ENCODE peak calls at places on chromosomes 12 and 14, in eight cellular contexts. One of them, this sample, is unnamed.
A peak's percentile ranks its signal among the peaks of the same experiment; 100 is the strongest.

GRCh38 chr12:83005534-83006197 is 319.0 kb downstream of the TMTC2 start:
- DNase-seq in fibroblast of lung: no peak
- DNase-seq in HCT116: no peak
- DNase-seq in HepG2: no peak
- DNase-seq in IMR-90: no peak
- DNase-seq in mammary epithelial cell: no peak
- DNase-seq in GM23248: no peak
- DNase-seq in H9: no peak
- DNase-seq in this sample: no peak

GRCh38 chr12:4355150-4355842 is 24.2 kb downstream of the FGF23 start:
- DNase-seq in GM23248: no peak
- DNase-seq in HCT116: no peak
- DNase-seq in HepG2: no peak
- DNase-seq in H9: no peak
- DNase-seq in IMR-90: no peak
- DNase-seq in mammary epithelial cell: no peak
- DNase-seq in fibroblast of lung: peak; percentile 2
- DNase-seq in this sample: no peak

GRCh38 chr14:64997108-64997794 is 10.6 kb downstream of the FNTB start:
- DNase-seq in GM23248: no peak
- DNase-seq in H9: no peak
- DNase-seq in fibroblast of lung: no peak
- DNase-seq in IMR-90: no peak
- DNase-seq in mammary epithelial cell: peak; percentile 54
- DNase-seq in HCT116: no peak
- DNase-seq in HepG2: no peak
- DNase-seq in this sample: no peak

GRCh38 chr14:92615451-92615850 is 101.9 kb downstream of the RIN3 start:
- DNase-seq in IMR-90: no peak
- DNase-seq in mammary epithelial cell: no peak
- DNase-seq in GM23248: no peak
- DNase-seq in fibroblast of lung: no peak
- DNase-seq in H9: no peak
- DNase-seq in HCT116: no peak
- DNase-seq in HepG2: no peak
- DNase-seq in this sample: no peak

GRCh38 chr14:43003845-43004244 is 1397.2 kb downstream of the LRFN5 start:
- DNase-seq in H9: no peak
- DNase-seq in mammary epithelial cell: no peak
- DNase-seq in HCT116: peak; percentile 21
- DNase-seq in HepG2: peak; percentile 13
- DNase-seq in GM23248: peak; percentile 0
- DNase-seq in fibroblast of lung: peak; percentile 54
- DNase-seq in IMR-90: peak; percentile 1
- DNase-seq in this sample: peak; percentile 76

GRCh38 chr14:74402264-74403251 is 23.5 kb downstream of the SYNDIG1L start:
- DNase-seq in HepG2: no peak
- DNase-seq in H9: no peak
- DNase-seq in GM23248: no peak
- DNase-seq in fibroblast of lung: no peak
- DNase-seq in mammary epithelial cell: no peak
- DNase-seq in HCT116: no peak
- DNase-seq in IMR-90: no peak
- DNase-seq in this sample: peak; percentile 63

GRCh38 chr12:2284857-2285256 is 232.1 kb downstream of the CACNA1C start:
- DNase-seq in HCT116: peak; percentile 37
- DNase-seq in H9: peak; percentile 95
- DNase-seq in mammary epithelial cell: peak; percentile 58
- DNase-seq in fibroblast of lung: peak; percentile 77
- DNase-seq in HepG2: peak; percentile 29
- DNase-seq in IMR-90: peak; percentile 73
- DNase-seq in GM23248: peak; percentile 89
- DNase-seq in this sample: peak; percentile 81

GRCh38 chr14:92302481-92302880 is 20.5 kb upstream of the SLC24A4 start:
- DNase-seq in fibroblast of lung: no peak
- DNase-seq in HCT116: no peak
- DNase-seq in GM23248: no peak
- DNase-seq in HepG2: no peak
- DNase-seq in mammary epithelial cell: no peak
- DNase-seq in IMR-90: no peak
- DNase-seq in H9: no peak
- DNase-seq in this sample: no peak

GRCh38 chr14:91415794-91416743 is 1.6 kb downstream of the CCDC88C start:
- DNase-seq in mammary epithelial cell: no peak
- DNase-seq in IMR-90: no peak
- DNase-seq in GM23248: no peak
- DNase-seq in fibroblast of lung: no peak
- DNase-seq in H9: no peak
- DNase-seq in HCT116: no peak
- DNase-seq in HepG2: no peak
- DNase-seq in this sample: peak; percentile 96

GRCh38 chr12:87953257-87953860 is 75.8 kb downstream of the C12orf50 start:
- DNase-seq in GM23248: peak; percentile 56
- DNase-seq in fibroblast of lung: peak; percentile 76
- DNase-seq in HepG2: peak; percentile 15
- DNase-seq in IMR-90: peak; percentile 71
- DNase-seq in HCT116: peak; percentile 41
- DNase-seq in H9: no peak
- DNase-seq in mammary epithelial cell: peak; percentile 21
- DNase-seq in this sample: peak; percentile 72

GRCh38 chr14:51396222-51396815 is 156.3 kb downstream of the TMX1 start:
- DNase-seq in H9: no peak
- DNase-seq in HCT116: no peak
- DNase-seq in mammary epithelial cell: peak; percentile 93
- DNase-seq in GM23248: peak; percentile 96
- DNase-seq in HepG2: no peak
- DNase-seq in IMR-90: peak; percentile 98
- DNase-seq in fibroblast of lung: peak; percentile 92
- DNase-seq in this sample: no peak

GRCh38 chr14:59305836-59306555 is 117.5 kb downstream of the DAAM1 start:
- DNase-seq in H9: no peak
- DNase-seq in IMR-90: peak; percentile 84
- DNase-seq in GM23248: peak; percentile 76
- DNase-seq in mammary epithelial cell: no peak
- DNase-seq in HepG2: peak; percentile 77
- DNase-seq in fibroblast of lung: peak; percentile 29
- DNase-seq in HCT116: no peak
- DNase-seq in this sample: no peak

GRCh38 chr12:80958162-80958561 is 20.4 kb upstream of the LIN7A start:
- DNase-seq in H9: no peak
- DNase-seq in GM23248: no peak
- DNase-seq in IMR-90: no peak
- DNase-seq in HCT116: no peak
- DNase-seq in mammary epithelial cell: no peak
- DNase-seq in fibroblast of lung: no peak
- DNase-seq in HepG2: peak; percentile 33
- DNase-seq in this sample: no peak

GRCh38 chr14:24092960-24093900 is 881 bp upstream of the PCK2 start:
- DNase-seq in GM23248: no peak
- DNase-seq in IMR-90: no peak
- DNase-seq in mammary epithelial cell: no peak
- DNase-seq in H9: no peak
- DNase-seq in fibroblast of lung: no peak
- DNase-seq in HepG2: no peak
- DNase-seq in HCT116: no peak
- DNase-seq in this sample: no peak

GRCh38 chr12:442235-442884 is 17.4 kb upstream of the B4GALNT3 start:
- DNase-seq in HepG2: peak; percentile 36
- DNase-seq in mammary epithelial cell: peak; percentile 32
- DNase-seq in H9: peak; percentile 74
- DNase-seq in fibroblast of lung: peak; percentile 55
- DNase-seq in GM23248: peak; percentile 62
- DNase-seq in IMR-90: peak; percentile 42
- DNase-seq in HCT116: peak; percentile 23
- DNase-seq in this sample: peak; percentile 75

GRCh38 chr12:130437555-130438242 is 100.0 kb downstream of the PIWIL1 start:
- DNase-seq in mammary epithelial cell: no peak
- DNase-seq in HepG2: no peak
- DNase-seq in GM23248: no peak
- DNase-seq in fibroblast of lung: no peak
- DNase-seq in HCT116: no peak
- DNase-seq in IMR-90: no peak
- DNase-seq in H9: no peak
- DNase-seq in this sample: no peak

GRCh38 chr14:35332517-35333346 is 40.5 kb downstream of the PSMA6 start:
- DNase-seq in mammary epithelial cell: peak; percentile 70
- DNase-seq in fibroblast of lung: peak; percentile 42
- DNase-seq in HCT116: no peak
- DNase-seq in IMR-90: no peak
- DNase-seq in HepG2: no peak
- DNase-seq in H9: no peak
- DNase-seq in GM23248: peak; percentile 52
- DNase-seq in this sample: no peak

DNA sequence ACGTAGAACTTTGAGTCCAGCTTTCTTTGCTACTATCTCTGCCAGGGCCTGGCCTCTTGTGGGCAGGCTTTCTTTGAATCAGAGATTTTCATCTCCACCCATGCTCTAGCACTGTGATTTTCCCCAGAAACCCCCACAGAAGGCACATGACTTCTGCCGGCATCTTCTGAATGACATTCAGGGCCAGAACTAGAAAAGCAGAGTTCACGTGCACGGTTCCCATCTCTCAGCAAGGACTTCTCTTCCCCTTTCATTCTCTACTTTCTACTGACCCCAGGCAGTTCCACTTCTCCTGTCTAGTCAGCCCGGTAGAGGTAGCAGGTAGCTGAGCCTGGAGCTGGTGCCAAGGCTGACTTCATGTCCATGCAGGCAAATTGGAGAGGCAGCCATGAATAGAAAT is 26.9 kb downstream of the BATF start:
- DNase-seq in IMR-90: no peak
- DNase-seq in mammary epithelial cell: no peak
- DNase-seq in HCT116: no peak
- DNase-seq in GM23248: no peak
- DNase-seq in fibroblast of lung: no peak
- DNase-seq in HepG2: no peak
- DNase-seq in H9: no peak
- DNase-seq in this sample: no peak
- H4K20me1 ChIP-seq in IMR-90: no peaks in the 10 kb centered on the region
- H4K20me1 ChIP-seq in mammary epithelial cell: no peaks in the 10 kb centered on the region
- H4K20me1 ChIP-seq in HCT116: no peaks in the 10 kb centered on the region
- H4K20me1 ChIP-seq in GM23248: no peaks in the 10 kb centered on the region
- H4K20me1 ChIP-seq in fibroblast of lung: no peaks in the 10 kb centered on the region
- H4K20me1 ChIP-seq in HepG2: no peaks in the 10 kb centered on the region
- H4K20me1 ChIP-seq in H9: no peaks in the 10 kb centered on the region
- H4K20me1 ChIP-seq in this sample: no peaks in the 10 kb centered on the region

GRCh38 chr12:98970210-98970609 is 325.1 kb downstream of the APAF1 start:
- DNase-seq in fibroblast of lung: no peak
- DNase-seq in mammary epithelial cell: no peak
- DNase-seq in HCT116: no peak
- DNase-seq in IMR-90: no peak
- DNase-seq in HepG2: no peak
- DNase-seq in GM23248: no peak
- DNase-seq in H9: no peak
- DNase-seq in this sample: no peak
- H3K4me1 ChIP-seq in fibroblast of lung: no peaks in the 10 kb centered on the region
- H3K4me1 ChIP-seq in mammary epithelial cell: no peaks in the 10 kb centered on the region
- H3K4me1 ChIP-seq in HCT116: no peaks in the 10 kb centered on the region
- H3K4me1 ChIP-seq in IMR-90: no peaks in the 10 kb centered on the region
- H3K4me1 ChIP-seq in HepG2: no peaks in the 10 kb centered on the region
- H3K4me1 ChIP-seq in GM23248: no peaks in the 10 kb centered on the region
- H3K4me1 ChIP-seq in H9: no peaks in the 10 kb centered on the region
- H3K4me1 ChIP-seq in this sample: no peaks in the 10 kb centered on the region

DNA sequence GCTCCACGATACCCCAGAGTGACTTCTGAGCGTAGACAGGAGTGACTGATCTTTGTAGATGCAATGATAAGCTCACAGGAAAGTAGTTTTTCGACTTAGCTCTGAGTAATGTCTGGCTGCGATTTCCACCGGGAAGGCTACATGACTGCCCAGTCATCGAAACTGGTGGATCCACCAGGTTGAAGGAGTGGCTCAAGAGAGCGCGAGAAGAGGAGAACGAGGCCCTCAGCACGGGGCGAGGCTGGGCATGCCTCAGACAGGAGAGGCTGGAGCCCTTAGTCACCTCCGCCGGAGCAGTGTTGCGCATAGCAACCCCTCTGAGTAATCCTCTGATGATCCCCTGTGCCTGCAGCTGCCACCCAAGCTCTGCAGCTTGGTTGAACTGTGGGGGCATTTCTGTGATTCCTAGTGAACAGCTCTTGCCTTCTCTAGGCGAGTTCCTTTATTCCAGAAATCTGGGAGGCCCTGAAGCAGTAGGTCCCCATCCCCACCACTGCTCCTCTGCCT is 25.6 kb downstream of the ELK3 start:
- DNase-seq in mammary epithelial cell: peak; percentile 100
- DNase-seq in H9: peak; percentile 77
- DNase-seq in fibroblast of lung: peak; percentile 93
- DNase-seq in HepG2: peak; percentile 50
- DNase-seq in IMR-90: peak; percentile 98
- DNase-seq in HCT116: peak; percentile 90
- DNase-seq in GM23248: peak; percentile 100
- DNase-seq in this sample: no peak
- H3K9ac ChIP-seq in mammary epithelial cell: peak overlapping the region; percentile 99
- H3K9ac ChIP-seq in H9: no peak overlapping the region
- H3K9ac ChIP-seq in fibroblast of lung: peak overlapping the region; percentile 27
- H3K9ac ChIP-seq in HepG2: peak overlapping the region; percentile 44
- H3K9ac ChIP-seq in IMR-90: peak overlapping the region; percentile 9
- H3K9ac ChIP-seq in HCT116: peak overlapping the region; percentile 64
- H3K9ac ChIP-seq in GM23248: peak overlapping the region; percentile 78
- H3K9ac ChIP-seq in this sample: no peak overlapping the region

DNA sequence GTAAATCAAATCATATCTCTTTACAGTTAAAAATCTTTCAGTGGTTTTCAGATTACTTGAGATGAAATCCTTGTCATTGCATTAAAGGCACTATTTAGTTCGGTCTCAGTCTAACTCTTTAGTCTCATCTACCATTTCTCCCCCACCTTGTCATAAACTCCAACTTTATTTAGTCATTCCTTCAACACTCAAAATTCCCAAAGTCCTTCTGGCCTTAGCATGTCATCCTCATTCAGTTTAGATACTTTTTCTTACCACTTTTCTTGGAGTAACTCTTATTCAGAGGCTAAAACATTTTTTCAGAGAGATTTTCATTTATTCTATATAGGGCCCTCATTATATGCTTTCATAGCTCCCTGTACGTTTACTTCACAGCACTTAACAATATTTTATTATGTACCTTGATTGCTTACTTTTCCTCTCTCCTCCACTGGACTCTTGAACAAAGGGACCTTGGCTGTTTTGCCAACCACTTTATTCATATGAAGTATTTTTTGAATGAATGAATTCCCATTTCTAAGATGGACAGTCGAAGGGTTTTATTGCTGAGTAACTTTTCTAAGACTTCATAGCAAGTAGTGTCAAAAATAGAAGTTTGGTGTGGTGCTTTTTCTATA is 12.8 kb downstream of the USP15 start:
- DNase-seq in IMR-90: no peak
- DNase-seq in HCT116: no peak
- DNase-seq in GM23248: no peak
- DNase-seq in HepG2: no peak
- DNase-seq in mammary epithelial cell: no peak
- DNase-seq in H9: no peak
- DNase-seq in fibroblast of lung: no peak
- DNase-seq in this sample: no peak
- H4K20me1 ChIP-seq in IMR-90: peaks cover 58% of the 10 kb centered on the region
- H4K20me1 ChIP-seq in HCT116: peaks cover 19% of the 10 kb centered on the region
- H4K20me1 ChIP-seq in GM23248: peaks cover 10% of the 10 kb centered on the region
- H4K20me1 ChIP-seq in HepG2: peaks cover 15% of the 10 kb centered on the region
- H4K20me1 ChIP-seq in mammary epithelial cell: peaks cover 3% of the 10 kb centered on the region
- H4K20me1 ChIP-seq in H9: no peaks in the 10 kb centered on the region
- H4K20me1 ChIP-seq in fibroblast of lung: no peaks in the 10 kb centered on the region
- H4K20me1 ChIP-seq in this sample: no peaks in the 10 kb centered on the region